ENCODE peak calls at places on chromosomes 7 and 10, in ten cellular contexts. One of them, this sample, is unnamed.
A peak's percentile ranks its signal among the peaks of the same experiment; 100 is the strongest.

GRCh38 chr10:125038637-125039036 is 96.7 kb downstream of the ZRANB1 start:
- DNase-seq in right lobe of liver: peak; percentile 74
- DNase-seq in H1: no peak
- DNase-seq in PC-3: peak; percentile 35
- DNase-seq in cardiac muscle cell: peak; percentile 23
- DNase-seq in A549: peak; percentile 62
- DNase-seq in RWPE1: no peak
- DNase-seq in CD8-positive, alpha-beta T cell: no peak
- DNase-seq in ovary: no peak
- DNase-seq in left ventricle myocardium inferior: peak; percentile 60
- DNase-seq in this sample: peak; percentile 77

GRCh38 chr10:93577565-93577964 is 11.1 kb downstream of the FFAR4 start:
- DNase-seq in right lobe of liver: no peak
- DNase-seq in H1: no peak
- DNase-seq in PC-3: no peak
- DNase-seq in cardiac muscle cell: no peak
- DNase-seq in A549: no peak
- DNase-seq in RWPE1: no peak
- DNase-seq in CD8-positive, alpha-beta T cell: no peak
- DNase-seq in ovary: no peak
- DNase-seq in left ventricle myocardium inferior: no peak
- DNase-seq in this sample: no peak

GRCh38 chr7:80722596-80723141 is 84.2 kb downstream of the CD36 start:
- DNase-seq in right lobe of liver: no peak
- DNase-seq in H1: no peak
- DNase-seq in PC-3: peak; percentile 98
- DNase-seq in cardiac muscle cell: peak; percentile 6
- DNase-seq in A549: peak; percentile 98
- DNase-seq in RWPE1: peak; percentile 94
- DNase-seq in CD8-positive, alpha-beta T cell: no peak
- DNase-seq in ovary: peak; percentile 33
- DNase-seq in left ventricle myocardium inferior: peak; percentile 20
- DNase-seq in this sample: no peak

GRCh38 chr10:34664706-34665105 is 150.4 kb downstream of the PARD3 start:
- DNase-seq in right lobe of liver: no peak
- DNase-seq in H1: no peak
- DNase-seq in PC-3: no peak
- DNase-seq in cardiac muscle cell: no peak
- DNase-seq in A549: no peak
- DNase-seq in RWPE1: peak; percentile 59
- DNase-seq in CD8-positive, alpha-beta T cell: no peak
- DNase-seq in ovary: no peak
- DNase-seq in left ventricle myocardium inferior: no peak
- DNase-seq in this sample: no peak

GRCh38 chr10:79004311-79004710 is 64.5 kb upstream of the ZMIZ1 start:
- DNase-seq in right lobe of liver: no peak
- DNase-seq in H1: no peak
- DNase-seq in PC-3: peak; percentile 43
- DNase-seq in cardiac muscle cell: no peak
- DNase-seq in A549: no peak
- DNase-seq in RWPE1: no peak
- DNase-seq in CD8-positive, alpha-beta T cell: no peak
- DNase-seq in ovary: no peak
- DNase-seq in left ventricle myocardium inferior: no peak
- DNase-seq in this sample: no peak

GRCh38 chr10:80459047-80459865 is 5.1 kb downstream of the TSPAN14 start:
- DNase-seq in right lobe of liver: no peak
- DNase-seq in H1: no peak
- DNase-seq in PC-3: no peak
- DNase-seq in cardiac muscle cell: no peak
- DNase-seq in A549: no peak
- DNase-seq in RWPE1: peak; percentile 79
- DNase-seq in CD8-positive, alpha-beta T cell: peak; percentile 74
- DNase-seq in ovary: no peak
- DNase-seq in left ventricle myocardium inferior: peak; percentile 65
- DNase-seq in this sample: peak; percentile 80

GRCh38 chr7:102866480-102866879 is 46.3 kb upstream of the LRRC17 start:
- DNase-seq in right lobe of liver: no peak
- DNase-seq in H1: no peak
- DNase-seq in PC-3: no peak
- DNase-seq in cardiac muscle cell: no peak
- DNase-seq in A549: no peak
- DNase-seq in RWPE1: no peak
- DNase-seq in CD8-positive, alpha-beta T cell: no peak
- DNase-seq in ovary: no peak
- DNase-seq in left ventricle myocardium inferior: no peak
- DNase-seq in this sample: no peak

GRCh38 chr10:86210416-86210815 is 156.2 kb downstream of the GRID1 start:
- DNase-seq in right lobe of liver: no peak
- DNase-seq in H1: no peak
- DNase-seq in PC-3: no peak
- DNase-seq in cardiac muscle cell: no peak
- DNase-seq in A549: no peak
- DNase-seq in RWPE1: no peak
- DNase-seq in CD8-positive, alpha-beta T cell: no peak
- DNase-seq in ovary: no peak
- DNase-seq in left ventricle myocardium inferior: no peak
- DNase-seq in this sample: no peak

GRCh38 chr10:11213156-11213555 is 195.5 kb downstream of the CELF2 start:
- DNase-seq in right lobe of liver: no peak
- DNase-seq in H1: no peak
- DNase-seq in PC-3: no peak
- DNase-seq in cardiac muscle cell: no peak
- DNase-seq in A549: no peak
- DNase-seq in RWPE1: no peak
- DNase-seq in CD8-positive, alpha-beta T cell: no peak
- DNase-seq in ovary: no peak
- DNase-seq in left ventricle myocardium inferior: no peak
- DNase-seq in this sample: no peak

GRCh38 chr10:132663666-132664365 is 122.1 kb downstream of the NKX6-2 start:
- DNase-seq in right lobe of liver: no peak
- DNase-seq in H1: no peak
- DNase-seq in PC-3: peak; percentile 52
- DNase-seq in cardiac muscle cell: no peak
- DNase-seq in A549: no peak
- DNase-seq in RWPE1: no peak
- DNase-seq in CD8-positive, alpha-beta T cell: no peak
- DNase-seq in ovary: no peak
- DNase-seq in left ventricle myocardium inferior: no peak
- DNase-seq in this sample: no peak

GRCh38 chr7:68610751-68611150 is 987.5 kb upstream of the AUTS2 start:
- DNase-seq in right lobe of liver: no peak
- DNase-seq in H1: no peak
- DNase-seq in PC-3: no peak
- DNase-seq in cardiac muscle cell: no peak
- DNase-seq in A549: no peak
- DNase-seq in RWPE1: no peak
- DNase-seq in CD8-positive, alpha-beta T cell: no peak
- DNase-seq in ovary: no peak
- DNase-seq in left ventricle myocardium inferior: no peak
- DNase-seq in this sample: no peak

GRCh38 chr10:130045091-130045652 is 65.5 kb downstream of the C10orf143 start:
- DNase-seq in right lobe of liver: no peak
- DNase-seq in H1: peak; percentile 77
- DNase-seq in PC-3: peak; percentile 19
- DNase-seq in cardiac muscle cell: peak; percentile 26
- DNase-seq in A549: peak; percentile 44
- DNase-seq in RWPE1: peak; percentile 43
- DNase-seq in CD8-positive, alpha-beta T cell: no peak
- DNase-seq in ovary: no peak
- DNase-seq in left ventricle myocardium inferior: no peak
- DNase-seq in this sample: no peak
- TF ChIP-seq CTCF in right lobe of liver: no peak
- TF ChIP-seq CTCF in H1: peak; percentile 94
- TF ChIP-seq CTCF in PC-3: peak; percentile 60
- TF ChIP-seq CTCF in cardiac muscle cell: peak; percentile 31
- TF ChIP-seq CTCF in A549: peak; percentile 8
- TF ChIP-seq CTCF in RWPE1: no peak
- TF ChIP-seq CTCF in CD8-positive, alpha-beta T cell: no peak
- TF ChIP-seq CTCF in ovary: no peak
- TF ChIP-seq CTCF in left ventricle myocardium inferior: peak; percentile 15
- TF ChIP-seq CTCF in this sample: no peak

DNA sequence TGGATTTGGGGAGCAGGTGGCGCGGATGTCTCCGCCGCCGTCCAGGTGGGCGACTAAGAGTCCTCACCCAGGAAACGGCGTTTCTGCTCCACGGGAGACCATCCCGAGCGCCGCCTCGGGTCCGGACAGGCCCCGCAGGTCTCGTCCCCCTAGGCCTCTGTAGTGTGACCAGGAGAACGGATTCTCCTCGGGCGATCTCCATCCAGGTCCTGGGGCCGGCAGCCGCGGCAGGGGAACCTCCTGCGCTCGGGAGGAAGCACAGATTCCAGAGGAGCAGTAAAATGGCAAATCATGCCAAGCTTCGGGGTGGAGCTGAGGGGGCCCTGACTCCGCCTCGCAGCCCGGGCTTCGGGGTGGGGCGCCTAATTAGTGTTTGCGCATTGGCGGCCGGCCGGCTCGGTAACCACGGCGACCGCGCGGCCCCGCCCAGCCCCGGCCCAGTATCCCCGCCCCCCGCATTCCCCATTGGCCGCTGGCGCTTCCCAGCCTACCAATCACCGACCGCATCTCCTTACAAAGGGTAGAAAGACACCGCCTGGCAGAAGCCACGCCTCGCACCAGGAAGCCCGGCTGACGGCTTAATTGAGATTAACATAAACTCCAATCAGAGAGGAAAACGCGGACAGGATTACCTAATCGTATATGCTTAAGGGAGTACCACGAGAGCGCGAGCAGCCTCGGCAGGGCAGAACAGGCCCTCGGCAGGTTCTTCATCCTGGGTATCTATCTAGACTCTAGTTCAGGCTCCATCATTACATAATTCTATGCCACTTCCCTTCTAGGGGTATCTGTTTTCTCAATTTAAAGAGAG is 168.6 kb downstream of the ARHGAP12 start:
- DNase-seq in right lobe of liver: peak; percentile 97
- DNase-seq in H1: peak; percentile 92
- DNase-seq in PC-3: peak; percentile 91
- DNase-seq in cardiac muscle cell: peak; percentile 97
- DNase-seq in A549: peak; percentile 94
- DNase-seq in RWPE1: peak; percentile 99
- DNase-seq in CD8-positive, alpha-beta T cell: peak; percentile 94
- DNase-seq in ovary: peak; percentile 95
- DNase-seq in left ventricle myocardium inferior: peak; percentile 96
- DNase-seq in this sample: peak; percentile 96
- H3K27ac ChIP-seq in right lobe of liver: peak overlapping the region; percentile 96
- H3K27ac ChIP-seq in H1: peak overlapping the region; percentile 93
- H3K27ac ChIP-seq in PC-3: no peak overlapping the region
- H3K27ac ChIP-seq in cardiac muscle cell: peak overlapping the region; percentile 61
- H3K27ac ChIP-seq in A549: peak overlapping the region; percentile 95
- H3K27ac ChIP-seq in RWPE1: peak overlapping the region; percentile 93
- H3K27ac ChIP-seq in CD8-positive, alpha-beta T cell: peak overlapping the region; percentile 92
- H3K27ac ChIP-seq in ovary: peak overlapping the region; percentile 84
- H3K27ac ChIP-seq in left ventricle myocardium inferior: peak overlapping the region; percentile 99
- H3K27ac ChIP-seq in this sample: peak overlapping the region; percentile 92

DNA sequence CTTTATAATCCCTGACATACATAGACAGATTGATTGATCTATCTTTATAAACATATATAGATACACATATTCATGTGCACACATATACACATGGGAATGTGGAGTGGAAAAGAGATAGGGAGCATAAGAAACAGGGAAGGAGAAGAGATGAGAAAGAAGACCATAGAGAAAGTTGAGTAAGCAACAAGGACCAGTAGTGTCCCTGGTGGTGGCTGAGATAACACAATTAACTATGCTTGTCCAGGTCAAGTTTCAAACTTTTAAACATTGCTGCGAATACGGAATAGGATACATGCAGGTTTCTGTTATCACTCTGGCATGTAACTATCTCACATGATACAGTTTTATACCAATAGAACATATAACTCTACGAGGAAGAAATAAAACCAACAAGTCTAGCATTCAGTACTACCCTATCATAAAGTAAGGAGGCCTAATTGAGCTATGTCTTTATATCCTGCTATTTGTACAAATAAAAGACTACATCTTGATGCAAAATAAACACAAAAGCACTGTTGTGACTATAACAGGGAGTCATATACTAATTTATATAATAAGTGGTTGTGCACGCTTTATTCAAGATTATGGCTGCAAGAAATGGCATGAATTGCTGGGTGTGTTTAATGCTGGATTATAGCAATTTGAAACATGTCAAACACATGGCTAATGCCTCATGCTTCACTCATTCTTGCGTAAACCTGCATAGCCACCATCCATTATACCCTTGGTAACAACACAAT is 8.0 kb downstream of the FOXP2 start:
- DNase-seq in right lobe of liver: no peak
- DNase-seq in H1: no peak
- DNase-seq in PC-3: peak; percentile 19
- DNase-seq in cardiac muscle cell: no peak
- DNase-seq in A549: no peak
- DNase-seq in RWPE1: no peak
- DNase-seq in CD8-positive, alpha-beta T cell: no peak
- DNase-seq in ovary: no peak
- DNase-seq in left ventricle myocardium inferior: no peak
- DNase-seq in this sample: no peak
- TF ChIP-seq CTCF in right lobe of liver: no peak
- TF ChIP-seq CTCF in H1: no peak
- TF ChIP-seq CTCF in PC-3: peak; percentile 52
- TF ChIP-seq CTCF in cardiac muscle cell: peak; percentile 12
- TF ChIP-seq CTCF in A549: no peak
- TF ChIP-seq CTCF in RWPE1: peak; percentile 12
- TF ChIP-seq CTCF in CD8-positive, alpha-beta T cell: no peak
- TF ChIP-seq CTCF in ovary: no peak
- TF ChIP-seq CTCF in left ventricle myocardium inferior: no peak
- TF ChIP-seq CTCF in this sample: no peak

GRCh38 chr10:100148353-100149211 is 37.2 kb downstream of the ERLIN1 start:
- DNase-seq in right lobe of liver: no peak
- DNase-seq in H1: no peak
- DNase-seq in PC-3: peak; percentile 91
- DNase-seq in cardiac muscle cell: no peak
- DNase-seq in A549: peak; percentile 37
- DNase-seq in RWPE1: peak; percentile 95
- DNase-seq in CD8-positive, alpha-beta T cell: no peak
- DNase-seq in ovary: no peak
- DNase-seq in left ventricle myocardium inferior: no peak
- DNase-seq in this sample: no peak

GRCh38 chr10:100155936-100156335 is 29.9 kb downstream of the ERLIN1 start:
- DNase-seq in right lobe of liver: no peak
- DNase-seq in H1: no peak
- DNase-seq in PC-3: no peak
- DNase-seq in cardiac muscle cell: no peak
- DNase-seq in A549: no peak
- DNase-seq in RWPE1: no peak
- DNase-seq in CD8-positive, alpha-beta T cell: no peak
- DNase-seq in ovary: no peak
- DNase-seq in left ventricle myocardium inferior: no peak
- DNase-seq in this sample: no peak

GRCh38 chr10:100151901-100152300 is 33.9 kb downstream of the ERLIN1 start:
- DNase-seq in right lobe of liver: no peak
- DNase-seq in H1: no peak
- DNase-seq in PC-3: no peak
- DNase-seq in cardiac muscle cell: no peak
- DNase-seq in A549: no peak
- DNase-seq in RWPE1: no peak
- DNase-seq in CD8-positive, alpha-beta T cell: no peak
- DNase-seq in ovary: no peak
- DNase-seq in left ventricle myocardium inferior: no peak
- DNase-seq in this sample: no peak

GRCh38 chr10:100157140-100157539 is 28.7 kb downstream of the ERLIN1 start:
- DNase-seq in right lobe of liver: no peak
- DNase-seq in H1: no peak
- DNase-seq in PC-3: no peak
- DNase-seq in cardiac muscle cell: no peak
- DNase-seq in A549: no peak
- DNase-seq in RWPE1: peak; percentile 41
- DNase-seq in CD8-positive, alpha-beta T cell: no peak
- DNase-seq in ovary: no peak
- DNase-seq in left ventricle myocardium inferior: no peak
- DNase-seq in this sample: no peak

GRCh38 chr10:100153239-100153840 is 32.5 kb downstream of the ERLIN1 start:
- DNase-seq in right lobe of liver: no peak
- DNase-seq in H1: no peak
- DNase-seq in PC-3: peak; percentile 71
- DNase-seq in cardiac muscle cell: no peak
- DNase-seq in A549: no peak
- DNase-seq in RWPE1: peak; percentile 26
- DNase-seq in CD8-positive, alpha-beta T cell: no peak
- DNase-seq in ovary: no peak
- DNase-seq in left ventricle myocardium inferior: no peak
- DNase-seq in this sample: no peak
- H3K27ac ChIP-seq in right lobe of liver: no peak overlapping the region
- H3K27ac ChIP-seq in H1: no peak overlapping the region
- H3K27ac ChIP-seq in PC-3: peak overlapping the region; percentile 63
- H3K27ac ChIP-seq in cardiac muscle cell: no peak overlapping the region
- H3K27ac ChIP-seq in A549: no peak overlapping the region
- H3K27ac ChIP-seq in RWPE1: no peak overlapping the region
- H3K27ac ChIP-seq in CD8-positive, alpha-beta T cell: no peak overlapping the region
- H3K27ac ChIP-seq in ovary: no peak overlapping the region
- H3K27ac ChIP-seq in left ventricle myocardium inferior: no peak overlapping the region
- H3K27ac ChIP-seq in this sample: no peak overlapping the region